ENCODE peak calls at places on chromosomes 12 and 14, in five cellular contexts. H is SK-MEL-5; U is naive thymus-derived CD4-positive, alpha-beta T cell; K is NCI-H226; X is pons. Y is an unnamed sample.
A peak's percentile ranks its signal among the peaks of the same experiment; 100 is the strongest.

GRCh38 chr12:70784042-70784668 is 136.4 kb downstream of the PTPRR start:
- DNase-seq in H (no peak), U (no peak), K (no peak), X (no peak), Y (no peak)

GRCh38 chr14:104471114-104471513 is 108.5 kb upstream of the C14orf180 start:
- DNase-seq in H (no peak), U (no peak), K (no peak), X (no peak), Y (no peak)

GRCh38 chr12:127559349-127560040 is 707.5 kb upstream of the TMEM132C start:
- DNase-seq in H (peak; percentile 92), U (no peak), K (no peak), X (peak; percentile 9), Y (peak; percentile 83)

GRCh38 chr14:105894125-105894977 is 368.0 kb downstream of the TMEM121 start:
- DNase-seq in H (no peak), U (no peak), K (no peak), X (no peak), Y (no peak)

GRCh38 chr14:104337381-104337780 is 199.0 kb downstream of the KIF26A start:
- DNase-seq in H (no peak), U (no peak), K (no peak), X (no peak), Y (no peak)

GRCh38 chr12:115506822-115507629 is 770.5 kb downstream of the MED13L start:
- DNase-seq in H (no peak), U (no peak), K (no peak), X (no peak), Y (no peak)

GRCh38 chr14:102182190-102182589 is 42.5 kb downstream of the WDR20 start:
- DNase-seq in H (peak; percentile 90), U (no peak), K (peak; percentile 26), X (peak; percentile 89), Y (no peak)

GRCh38 chr12:117155278-117156060 is 34.8 kb downstream of the FBXO21 start:
- DNase-seq in H (peak; percentile 78), U (peak; percentile 50), K (peak; percentile 60), X (no peak), Y (no peak)

GRCh38 chr12:19915392-19916192 is 452.7 kb upstream of the PDE3A start:
- DNase-seq in H (peak; percentile 94), U (no peak), K (no peak), X (peak; percentile 69), Y (peak; percentile 12)

GRCh38 chr12:51923506-51924365 is 16.4 kb downstream of the ACVRL1 start:
- DNase-seq in H (peak; percentile 38), U (peak; percentile 50), K (no peak), X (no peak), Y (no peak)

GRCh38 chr12:7512528-7512927 is 9.0 kb upstream of the CD163 start:
- DNase-seq in H (peak; percentile 9), U (no peak), K (peak; percentile 58), X (no peak), Y (peak; percentile 31)

GRCh38 chr12:47715877-47716548 is 9.3 kb downstream of the ENDOU start:
- DNase-seq in H (no peak), U (no peak), K (no peak), X (no peak), Y (no peak)

GRCh38 chr12:109609256-109609821 is 35.7 kb downstream of the MVK start:
- DNase-seq in H (no peak), U (no peak), K (no peak), X (no peak), Y (no peak)

Y was measured in hepatic stellate cell.